ENCODE peak calls at places on chromosomes 5 and 9, in four cellular contexts. K is HepG2, N is GM12878, W is H1. P is an unnamed sample. For H3K4me1, the result is how much of the 10 kb centered on the place peaks cover.

GRCh38 chr9:93682155-93682968 is 106.0 kb downstream of the PHF2 start:
- DNase-seq in K (peak), N (no peak), W (peak), P (peak)

GRCh38 chr9:92019658-92020057 is 69.6 kb upstream of the ROR2 start:
- DNase-seq in K (no peak), N (no peak), W (no peak), P (no peak)

GRCh38 chr5:109862301-109862700 is 172.6 kb downstream of the MAN2A1 start:
- DNase-seq in K (no peak), N (no peak), W (no peak), P (no peak)

GRCh38 chr5:156402387-156402921 is 75.5 kb downstream of the SGCD start:
- DNase-seq in K (no peak), N (peak), W (no peak), P (peak)

GRCh38 chr5:180910735-180911134 is 11.8 kb downstream of the BTNL8 start:
- DNase-seq in K (no peak), N (no peak), W (no peak), P (no peak)

GRCh38 chr9:34513567-34514214 is 9.1 kb downstream of the ENHO start:
- DNase-seq in K (no peak), N (no peak), W (peak), P (peak)

GRCh38 chr5:144086295-144086694 is 84.2 kb downstream of the YIPF5 start:
- DNase-seq in K (no peak), N (no peak), W (no peak), P (no peak)

GRCh38 chr5:65651144-65651543 is 26.3 kb downstream of the SHLD3 start:
- DNase-seq in K (peak), N (no peak), W (no peak), P (no peak)

GRCh38 chr9:120712539-120713031 is 1.7 kb downstream of the MEGF9 start:
- DNase-seq in K (no peak), N (no peak), W (no peak), P (no peak)

GRCh38 chr9:131618071-131618479 is 72.8 kb downstream of the PRRT1B start:
- DNase-seq in K (peak), N (no peak), W (no peak), P (no peak)

GRCh38 chr9:96021616-96022444 is 146.3 kb downstream of the ERCC6L2 start:
- DNase-seq in K (no peak), N (no peak), W (peak), P (no peak)

GRCh38 chr5:5466227-5466626 is 43.8 kb downstream of the ICE1 start:
- DNase-seq in K (no peak), N (no peak), W (no peak), P (no peak)

GRCh38 chr9:99416007-99416406 is 193.9 kb downstream of the SEC61B start:
- DNase-seq in K (no peak), N (peak), W (no peak), P (no peak)

GRCh38 chr5:180170111-180170809 is 38.8 kb downstream of the RASGEF1C start:
- DNase-seq in K (no peak), N (no peak), W (no peak), P (no peak)

GRCh38 chr5:132385321-132386105 is 16.0 kb downstream of the SLC22A5 start:
- DNase-seq in K (peak), N (peak), W (peak), P (no peak)

GRCh38 chr5:174383196-174384178 is 338.0 kb downstream of the NSG2 start:
- DNase-seq in K (no peak), N (no peak), W (no peak), P (no peak)

GRCh38 chr5:93588586-93589347 is 5.7 kb downstream of the NR2F1 start:
- DNase-seq in K (no peak), N (no peak), W (no peak), P (no peak)

GRCh38 chr9:122347348-122348287 is 23.2 kb upstream of the PTGS1 start:
- DNase-seq in K (peak), N (no peak), W (no peak), P (no peak)

GRCh38 chr5:179185256-179186091 is 125.3 kb downstream of the ZNF354C start:
- DNase-seq in K (no peak), N (no peak), W (peak), P (no peak)

GRCh38 chr5:14286574-14287399 is 143.6 kb downstream of the TRIO start:
- DNase-seq in K (no peak), N (peak), W (no peak), P (no peak)

GRCh38 chr5:168073991-168074800 is 217.2 kb upstream of the WWC1 start:
- DNase-seq in K (no peak), N (no peak), W (no peak), P (no peak)

GRCh38 chr5:140255460-140256157 is 47.3 kb downstream of the PFDN1 start:
- DNase-seq in K (no peak), N (no peak), W (no peak), P (no peak)

GRCh38 chr9:76691761-76692313 is 72.4 kb upstream of the PCA3 start:
- DNase-seq in K (no peak), N (no peak), W (peak), P (no peak)

GRCh38 chr9:1732670-1733069 is 282.5 kb upstream of the SMARCA2 start:
- DNase-seq in K (no peak), N (no peak), W (no peak), P (no peak)

GRCh38 chr9:133224762-133225161 is 15.7 kb upstream of the OBP2B start:
- DNase-seq in K (no peak), N (no peak), W (peak), P (no peak)
- H3K4me1 ChIP-seq in K (under half), N (under half), W (under half), P (under half)

GRCh38 chr5:54619732-54620582 is 102.4 kb downstream of the SNX18 start:
- DNase-seq in K (no peak), N (no peak), W (no peak), P (no peak)

GRCh38 chr5:54611290-54611951 is 93.9 kb downstream of the SNX18 start:
- DNase-seq in K (no peak), N (no peak), W (no peak), P (no peak)

GRCh38 chr5:54616031-54616430 is 98.5 kb downstream of the SNX18 start:
- DNase-seq in K (peak), N (no peak), W (no peak), P (no peak)

GRCh38 chr5:54612711-54613110 is 95.2 kb downstream of the SNX18 start:
- DNase-seq in K (no peak), N (no peak), W (no peak), P (no peak)

DNA sequence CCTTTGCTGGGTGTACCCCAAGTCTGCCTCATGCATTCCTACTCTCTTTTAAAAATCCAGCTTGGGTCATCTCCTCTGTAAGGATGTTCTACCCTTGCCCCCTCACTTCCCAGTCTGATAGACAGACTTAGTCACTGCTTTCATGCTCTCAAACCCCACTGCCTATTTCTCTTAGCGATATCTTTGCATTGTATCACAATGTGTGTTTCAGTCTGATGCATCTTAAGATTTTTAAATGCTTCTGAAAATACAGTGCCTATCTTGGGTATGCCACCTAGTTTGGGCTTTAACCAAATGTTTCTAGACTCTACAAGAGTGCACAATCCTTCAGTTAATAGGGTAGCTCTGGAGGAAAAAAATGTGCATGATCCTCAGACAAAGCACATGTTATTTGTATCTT is 97.8 kb downstream of the SNX18 start:
- DNase-seq in K (no peak), N (no peak), W (no peak), P (no peak)
- TF ChIP-seq YY1 in K (no peak), N (no peak), W (no peak), P (no peak)

DNA sequence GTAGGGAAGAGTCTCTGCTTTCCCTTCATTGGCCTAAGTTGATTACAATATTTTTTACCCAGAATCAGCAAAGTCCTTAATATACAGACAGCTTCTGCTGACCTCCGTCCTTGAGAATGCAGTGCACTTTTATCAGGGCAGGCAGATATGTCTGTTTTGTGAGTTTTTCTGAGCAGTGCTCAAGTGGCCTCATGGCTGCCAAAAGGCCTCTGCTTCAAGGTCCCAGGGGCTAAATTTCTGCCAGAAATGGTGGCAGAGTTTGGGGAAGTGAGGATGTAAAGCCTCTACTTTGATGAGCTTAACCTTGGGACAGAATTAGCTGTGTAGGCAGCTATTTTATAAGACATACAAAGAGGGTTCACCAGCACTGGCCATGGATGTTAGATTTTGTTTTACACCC is 275.8 kb downstream of the ADAMTSL1 start:
- DNase-seq in K (no peak), N (no peak), W (no peak), P (no peak)
- TF ChIP-seq SUZ12 in K (no peak), N (no peak), W (no peak), P (no peak)

DNA sequence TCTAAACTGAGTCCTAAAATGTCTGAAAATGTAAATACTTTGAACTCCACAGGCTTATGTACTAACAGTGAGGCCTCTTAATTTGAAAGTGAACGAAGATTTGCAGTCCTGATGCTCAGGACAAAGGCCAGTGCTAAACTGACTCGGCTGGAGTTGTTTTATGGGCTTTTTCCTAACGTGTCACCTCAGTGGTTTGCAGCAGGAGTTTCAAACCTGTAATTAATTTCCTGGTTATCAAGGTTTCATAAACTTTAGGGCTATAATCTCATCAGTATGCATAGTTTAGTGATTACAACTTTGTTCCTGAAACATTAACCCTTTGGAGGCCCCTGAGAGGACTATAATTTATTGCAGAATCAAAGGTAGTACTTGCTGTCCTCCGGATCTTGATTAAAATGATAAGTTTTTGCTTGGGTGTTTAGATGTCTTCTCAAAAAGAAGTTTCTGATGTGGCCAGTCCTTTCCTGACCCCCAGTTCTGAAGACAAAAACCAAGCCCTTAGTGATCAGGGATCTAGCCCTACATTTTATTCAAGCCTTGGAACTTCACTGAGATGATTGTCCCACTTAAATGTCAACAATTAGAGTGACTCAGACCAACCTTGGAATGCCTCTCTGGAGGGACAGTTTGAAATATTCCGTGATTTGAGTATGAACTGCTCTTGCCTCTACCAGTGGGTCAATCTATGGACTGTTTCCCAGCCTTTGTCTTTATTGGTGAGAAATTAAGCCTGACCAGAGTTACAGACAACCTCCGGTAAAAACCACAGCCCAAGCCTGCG is 11.1 kb upstream of the S100Z start:
- DNase-seq in K (peak), N (no peak), W (no peak), P (no peak)
- H3K4me1 ChIP-seq in K (under half), N (under half), W (under half), P (under half)

GRCh38 chr5:139148306-139148705 is 49.9 kb downstream of the SIL1 start:
- DNase-seq in K (no peak), N (no peak), W (no peak), P (no peak)

GRCh38 chr5:139146809-139147742 is 51.1 kb downstream of the SIL1 start:
- DNase-seq in K (no peak), N (no peak), W (no peak), P (no peak)

GRCh38 chr5:139148986-139149385 is 49.2 kb downstream of the SIL1 start:
- DNase-seq in K (no peak), N (no peak), W (no peak), P (no peak)

GRCh38 chr5:139149477-139150199 is 48.5 kb downstream of the SIL1 start:
- DNase-seq in K (no peak), N (no peak), W (no peak), P (no peak)

GRCh38 chr5:139147743-139148079 is 50.5 kb downstream of the SIL1 start:
- DNase-seq in K (no peak), N (no peak), W (no peak), P (no peak)
- TF ChIP-seq YY1 in K (no peak), N (no peak), W (no peak), P (no peak)

GRCh38 chr5:172776235-172776594 is 5.2 kb upstream of the DUSP1 start:
- DNase-seq in K (peak), N (no peak), W (no peak), P (no peak)

GRCh38 chr5:172775326-172776234 is 4.6 kb upstream of the DUSP1 start:
- DNase-seq in K (peak), N (no peak), W (no peak), P (no peak)

GRCh38 chr5:172779968-172780350 is 9.0 kb upstream of the DUSP1 start:
- DNase-seq in K (peak), N (no peak), W (no peak), P (no peak)

GRCh38 chr5:172777381-172778222 is 6.6 kb upstream of the DUSP1 start:
- DNase-seq in K (peak), N (no peak), W (no peak), P (no peak)

DNA sequence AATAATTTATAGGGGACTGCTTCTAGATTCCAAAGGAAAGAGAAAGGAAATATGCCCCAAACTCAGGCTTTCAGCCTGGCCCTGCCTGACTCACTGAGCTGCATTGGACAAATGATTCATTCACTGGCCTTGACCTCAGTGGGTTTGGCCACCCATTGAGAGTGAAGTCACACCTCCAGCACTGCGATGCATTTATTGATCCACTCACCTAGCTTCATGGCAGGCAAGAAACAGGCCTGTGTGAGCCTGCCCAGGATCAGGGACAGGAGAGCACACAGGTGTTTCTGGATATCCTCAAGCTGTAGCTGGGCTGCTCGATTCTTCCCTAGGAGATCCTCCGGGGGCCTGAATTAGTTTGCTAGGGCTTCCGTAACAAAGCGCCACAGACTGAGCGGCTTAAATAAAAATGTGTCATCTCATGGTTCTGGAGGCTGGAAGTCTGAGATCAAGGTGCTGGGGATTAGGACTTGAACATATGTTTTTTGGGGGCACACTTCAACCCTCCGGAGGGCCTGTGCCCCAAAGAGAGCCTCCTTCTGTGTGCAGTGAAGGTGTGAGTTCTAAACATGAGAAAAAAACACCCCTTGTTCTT is 7.3 kb upstream of the DUSP1 start:
- DNase-seq in K (peak), N (no peak), W (no peak), P (no peak)
- TF ChIP-seq SUZ12 in K (no peak), N (no peak), W (no peak), P (no peak)

GRCh38 chr9:125235805-125236534 is 5.2 kb downstream of the HSPA5 start:
- DNase-seq in K (no peak), N (no peak), W (no peak), P (no peak)
- H3K4me1 ChIP-seq in K (under half), N (under half), W (under half), P (under half)

DNA sequence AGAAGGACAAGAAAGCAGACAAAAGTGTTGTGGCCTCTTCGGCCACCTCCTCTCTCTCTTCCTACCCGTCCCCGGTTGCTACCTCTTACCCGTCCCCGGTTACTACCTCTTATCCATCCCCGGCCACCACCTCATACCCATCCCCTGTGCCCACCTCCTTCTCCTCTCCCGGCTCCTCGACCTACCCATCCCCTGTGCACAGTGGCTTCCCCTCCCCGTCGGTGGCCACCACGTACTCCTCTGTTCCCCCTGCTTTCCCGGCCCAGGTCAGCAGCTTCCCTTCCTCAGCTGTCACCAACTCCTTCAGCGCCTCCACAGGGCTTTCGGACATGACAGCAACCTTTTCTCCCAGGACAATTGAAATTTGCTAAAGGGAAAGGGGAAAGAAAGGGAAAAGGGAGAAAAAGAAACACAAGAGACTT is 2.4 kb downstream of the EGR1 start:
- DNase-seq in K (no peak), N (no peak), W (no peak), P (no peak)
- TF ChIP-seq YY1 in K (no peak), N (no peak), W (no peak), P (no peak)